ENCODE peak calls at places on chromosomes 7 and 10, in seven cellular contexts. One of them, this sample, is unnamed. For H3K36me3, the result is how much of the 10 kb centered on the place peaks cover.

GRCh38 chr7:137760111-137760510 is 86.7 kb downstream of the DGKI start:
- DNase-seq in aorta: no peak
- DNase-seq in mesendoderm: peak
- DNase-seq in transverse colon: no peak
- DNase-seq in upper lobe of right lung: no peak
- DNase-seq in GM23338: peak
- DNase-seq in Panc1: no peak
- DNase-seq in this sample: peak

GRCh38 chr10:22250897-22251605 is 33.2 kb upstream of the EBLN1 start:
- DNase-seq in aorta: no peak
- DNase-seq in mesendoderm: no peak
- DNase-seq in transverse colon: no peak
- DNase-seq in upper lobe of right lung: no peak
- DNase-seq in GM23338: no peak
- DNase-seq in Panc1: no peak
- DNase-seq in this sample: no peak

GRCh38 chr10:14185501-14186045 is 145.2 kb downstream of the FRMD4A start:
- DNase-seq in aorta: no peak
- DNase-seq in mesendoderm: peak
- DNase-seq in transverse colon: no peak
- DNase-seq in upper lobe of right lung: no peak
- DNase-seq in GM23338: peak
- DNase-seq in Panc1: peak
- DNase-seq in this sample: peak

GRCh38 chr7:133797818-133798485 is 329.2 kb upstream of the LRGUK start:
- DNase-seq in aorta: no peak
- DNase-seq in mesendoderm: no peak
- DNase-seq in transverse colon: no peak
- DNase-seq in upper lobe of right lung: no peak
- DNase-seq in GM23338: no peak
- DNase-seq in Panc1: no peak
- DNase-seq in this sample: no peak

GRCh38 chr7:48426331-48426965 is 255.2 kb downstream of the ABCA13 start:
- DNase-seq in aorta: no peak
- DNase-seq in mesendoderm: no peak
- DNase-seq in transverse colon: no peak
- DNase-seq in upper lobe of right lung: no peak
- DNase-seq in GM23338: no peak
- DNase-seq in Panc1: no peak
- DNase-seq in this sample: peak

GRCh38 chr10:103076996-103077395 is 116.1 kb downstream of the NT5C2 start:
- DNase-seq in aorta: no peak
- DNase-seq in mesendoderm: no peak
- DNase-seq in transverse colon: no peak
- DNase-seq in upper lobe of right lung: no peak
- DNase-seq in GM23338: no peak
- DNase-seq in Panc1: no peak
- DNase-seq in this sample: no peak

GRCh38 chr7:6256709-6257535 is 15.5 kb downstream of the CYTH3 start:
- DNase-seq in aorta: peak
- DNase-seq in mesendoderm: no peak
- DNase-seq in transverse colon: peak
- DNase-seq in upper lobe of right lung: no peak
- DNase-seq in GM23338: no peak
- DNase-seq in Panc1: no peak
- DNase-seq in this sample: no peak

GRCh38 chr10:72461085-72461484 is 106.4 kb upstream of the DNAJB12 start:
- DNase-seq in aorta: no peak
- DNase-seq in mesendoderm: no peak
- DNase-seq in transverse colon: no peak
- DNase-seq in upper lobe of right lung: no peak
- DNase-seq in GM23338: no peak
- DNase-seq in Panc1: no peak
- DNase-seq in this sample: no peak

GRCh38 chr7:144656960-144657359 is 178.9 kb downstream of the TPK1 start:
- DNase-seq in aorta: no peak
- DNase-seq in mesendoderm: peak
- DNase-seq in transverse colon: no peak
- DNase-seq in upper lobe of right lung: no peak
- DNase-seq in GM23338: peak
- DNase-seq in Panc1: no peak
- DNase-seq in this sample: peak

GRCh38 chr10:71705582-71705981 is 14.0 kb downstream of the C10orf105 start:
- DNase-seq in aorta: no peak
- DNase-seq in mesendoderm: no peak
- DNase-seq in transverse colon: no peak
- DNase-seq in upper lobe of right lung: no peak
- DNase-seq in GM23338: no peak
- DNase-seq in Panc1: no peak
- DNase-seq in this sample: no peak

GRCh38 chr10:3811331-3811870 is 26.4 kb upstream of the KLF6 start:
- DNase-seq in aorta: no peak
- DNase-seq in mesendoderm: no peak
- DNase-seq in transverse colon: peak
- DNase-seq in upper lobe of right lung: no peak
- DNase-seq in GM23338: no peak
- DNase-seq in Panc1: no peak
- DNase-seq in this sample: no peak

GRCh38 chr10:124591123-124591495 is 129.5 kb downstream of the LHPP start:
- DNase-seq in aorta: peak
- DNase-seq in mesendoderm: no peak
- DNase-seq in transverse colon: no peak
- DNase-seq in upper lobe of right lung: no peak
- DNase-seq in GM23338: no peak
- DNase-seq in Panc1: no peak
- DNase-seq in this sample: no peak

GRCh38 chr10:10363217-10363616 is 654.5 kb upstream of the CELF2 start:
- DNase-seq in aorta: no peak
- DNase-seq in mesendoderm: no peak
- DNase-seq in transverse colon: no peak
- DNase-seq in upper lobe of right lung: no peak
- DNase-seq in GM23338: no peak
- DNase-seq in Panc1: no peak
- DNase-seq in this sample: no peak

GRCh38 chr7:5689118-5689517 is 92.3 kb downstream of the RNF216 start:
- DNase-seq in aorta: no peak
- DNase-seq in mesendoderm: no peak
- DNase-seq in transverse colon: no peak
- DNase-seq in upper lobe of right lung: no peak
- DNase-seq in GM23338: no peak
- DNase-seq in Panc1: no peak
- DNase-seq in this sample: no peak

DNA sequence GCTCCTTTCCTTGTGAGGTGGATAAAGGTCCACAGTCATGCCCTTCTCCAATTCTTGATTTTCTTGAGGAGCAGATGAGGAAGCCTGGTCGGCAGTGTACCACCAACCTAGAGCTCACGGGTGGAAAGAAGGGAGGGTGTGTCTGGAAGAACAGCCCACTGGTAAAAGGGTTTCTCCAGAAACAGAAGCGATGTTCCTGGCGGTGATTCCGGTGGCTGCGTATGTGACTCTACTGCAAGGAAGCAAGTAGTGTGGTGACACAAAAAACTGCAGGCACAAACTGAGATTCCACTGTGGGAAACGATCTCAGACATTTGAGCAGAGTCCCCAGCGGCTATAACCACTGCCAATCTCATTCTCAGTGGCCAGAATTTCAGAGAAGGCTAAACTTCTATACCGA is 65.9 kb upstream of the ATP6V0A4 start:
- DNase-seq in aorta: no peak
- DNase-seq in mesendoderm: no peak
- DNase-seq in transverse colon: no peak
- DNase-seq in upper lobe of right lung: no peak
- DNase-seq in GM23338: no peak
- DNase-seq in Panc1: no peak
- DNase-seq in this sample: no peak
- H3K36me3 ChIP-seq in aorta: under half
- H3K36me3 ChIP-seq in mesendoderm: under half
- H3K36me3 ChIP-seq in transverse colon: under half
- H3K36me3 ChIP-seq in upper lobe of right lung: under half
- H3K36me3 ChIP-seq in GM23338: under half
- H3K36me3 ChIP-seq in Panc1: under half
- H3K36me3 ChIP-seq in this sample: under half

GRCh38 chr10:122462533-122463465 is 1.4 kb downstream of the HTRA1 start:
- DNase-seq in aorta: peak
- DNase-seq in mesendoderm: no peak
- DNase-seq in transverse colon: no peak
- DNase-seq in upper lobe of right lung: no peak
- DNase-seq in GM23338: no peak
- DNase-seq in Panc1: no peak
- DNase-seq in this sample: peak
- H3K4me3 ChIP-seq in aorta: peak
- H3K4me3 ChIP-seq in mesendoderm: no peak
- H3K4me3 ChIP-seq in transverse colon: peak
- H3K4me3 ChIP-seq in upper lobe of right lung: peak
- H3K4me3 ChIP-seq in GM23338: peak
- H3K4me3 ChIP-seq in Panc1: peak
- H3K4me3 ChIP-seq in this sample: peak

GRCh38 chr10:88209231-88209630 is 345.8 kb downstream of the PTEN start:
- DNase-seq in aorta: no peak
- DNase-seq in mesendoderm: no peak
- DNase-seq in transverse colon: no peak
- DNase-seq in upper lobe of right lung: no peak
- DNase-seq in GM23338: no peak
- DNase-seq in Panc1: no peak
- DNase-seq in this sample: no peak
- H3K36me3 ChIP-seq in aorta: under half
- H3K36me3 ChIP-seq in mesendoderm: under half
- H3K36me3 ChIP-seq in transverse colon: under half
- H3K36me3 ChIP-seq in upper lobe of right lung: under half
- H3K36me3 ChIP-seq in GM23338: under half
- H3K36me3 ChIP-seq in Panc1: under half
- H3K36me3 ChIP-seq in this sample: under half

DNA sequence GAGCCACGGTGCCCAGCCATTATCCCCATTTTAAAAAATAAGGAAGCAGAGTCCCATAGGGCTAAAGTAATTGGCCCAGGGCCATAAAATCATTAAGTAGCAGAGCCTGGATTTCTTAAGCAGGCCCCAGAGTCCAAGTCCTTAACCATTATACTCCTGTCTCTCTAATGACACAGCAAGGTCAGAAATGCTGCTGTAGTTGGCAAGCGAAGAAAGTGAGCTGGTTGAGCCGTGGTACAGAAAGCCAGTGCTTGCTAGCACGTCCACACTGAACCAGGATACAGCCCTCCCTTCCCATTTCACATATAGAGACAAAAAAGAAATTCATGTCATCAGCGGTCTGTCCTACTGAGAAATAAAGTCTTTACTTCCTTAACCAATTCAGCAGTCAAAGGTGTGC is 562.7 kb downstream of the GALNT17 start:
- DNase-seq in aorta: no peak
- DNase-seq in mesendoderm: no peak
- DNase-seq in transverse colon: no peak
- DNase-seq in upper lobe of right lung: no peak
- DNase-seq in GM23338: no peak
- DNase-seq in Panc1: no peak
- DNase-seq in this sample: no peak
- H3K4me3 ChIP-seq in aorta: no peak
- H3K4me3 ChIP-seq in mesendoderm: no peak
- H3K4me3 ChIP-seq in transverse colon: no peak
- H3K4me3 ChIP-seq in upper lobe of right lung: no peak
- H3K4me3 ChIP-seq in GM23338: no peak
- H3K4me3 ChIP-seq in Panc1: no peak
- H3K4me3 ChIP-seq in this sample: no peak

GRCh38 chr7:99383203-99383602 is 8.7 kb downstream of the ARPC1B start:
- DNase-seq in aorta: no peak
- DNase-seq in mesendoderm: no peak
- DNase-seq in transverse colon: no peak
- DNase-seq in upper lobe of right lung: no peak
- DNase-seq in GM23338: no peak
- DNase-seq in Panc1: no peak
- DNase-seq in this sample: no peak
- H3K36me3 ChIP-seq in aorta: under half
- H3K36me3 ChIP-seq in mesendoderm: under half
- H3K36me3 ChIP-seq in transverse colon: under half
- H3K36me3 ChIP-seq in upper lobe of right lung: under half
- H3K36me3 ChIP-seq in GM23338: under half
- H3K36me3 ChIP-seq in Panc1: under half
- H3K36me3 ChIP-seq in this sample: under half

This sample was measured in H7.